ENCODE peak calls at places on chromosomes 6 and 20, in eight cellular contexts. One of them, this sample, is unnamed.

GRCh38 chr6:28769626-28770402 is 154.0 kb downstream of the TRIM27 start:
- DNase-seq in ovary: no peak
- DNase-seq in CD4-positive, CD25-positive, alpha-beta regulatory T cell: no peak
- DNase-seq in GM23338: peak
- DNase-seq in substantia nigra: no peak
- DNase-seq in PC-9: peak
- DNase-seq in IMR-90: peak
- DNase-seq in heart left ventricle: no peak
- DNase-seq in this sample: no peak

GRCh38 chr6:109093732-109094131 is 914 bp downstream of the SESN1 start:
- DNase-seq in IMR-90: peak
- DNase-seq in heart left ventricle: no peak
- DNase-seq in GM23338: no peak
- DNase-seq in substantia nigra: no peak
- DNase-seq in ovary: no peak
- DNase-seq in PC-9: no peak
- DNase-seq in CD4-positive, CD25-positive, alpha-beta regulatory T cell: no peak
- DNase-seq in this sample: no peak

GRCh38 chr6:120137492-120137891 is 787.9 kb upstream of the MAN1A1 start:
- DNase-seq in GM23338: no peak
- DNase-seq in heart left ventricle: no peak
- DNase-seq in IMR-90: no peak
- DNase-seq in ovary: no peak
- DNase-seq in substantia nigra: no peak
- DNase-seq in CD4-positive, CD25-positive, alpha-beta regulatory T cell: no peak
- DNase-seq in PC-9: no peak
- DNase-seq in this sample: no peak

GRCh38 chr6:16035488-16036080 is 93.3 kb upstream of the MYLIP start:
- DNase-seq in PC-9: no peak
- DNase-seq in heart left ventricle: no peak
- DNase-seq in ovary: no peak
- DNase-seq in substantia nigra: no peak
- DNase-seq in CD4-positive, CD25-positive, alpha-beta regulatory T cell: no peak
- DNase-seq in GM23338: no peak
- DNase-seq in IMR-90: no peak
- DNase-seq in this sample: no peak

GRCh38 chr6:25315194-25315593 is 36.0 kb downstream of the CARMIL1 start:
- DNase-seq in IMR-90: no peak
- DNase-seq in ovary: no peak
- DNase-seq in PC-9: no peak
- DNase-seq in CD4-positive, CD25-positive, alpha-beta regulatory T cell: no peak
- DNase-seq in heart left ventricle: no peak
- DNase-seq in GM23338: peak
- DNase-seq in substantia nigra: no peak
- DNase-seq in this sample: no peak

GRCh38 chr6:1612902-1613301 is 3.2 kb downstream of the FOXC1 start:
- DNase-seq in CD4-positive, CD25-positive, alpha-beta regulatory T cell: no peak
- DNase-seq in IMR-90: peak
- DNase-seq in heart left ventricle: no peak
- DNase-seq in PC-9: no peak
- DNase-seq in ovary: no peak
- DNase-seq in GM23338: no peak
- DNase-seq in substantia nigra: no peak
- DNase-seq in this sample: no peak

GRCh38 chr6:168909288-168909687 is 344.4 kb downstream of the THBS2 start:
- DNase-seq in PC-9: no peak
- DNase-seq in IMR-90: no peak
- DNase-seq in substantia nigra: no peak
- DNase-seq in GM23338: no peak
- DNase-seq in heart left ventricle: no peak
- DNase-seq in ovary: no peak
- DNase-seq in CD4-positive, CD25-positive, alpha-beta regulatory T cell: no peak
- DNase-seq in this sample: no peak

GRCh38 chr6:47453372-47453936 is 24.1 kb upstream of the CD2AP start:
- DNase-seq in heart left ventricle: no peak
- DNase-seq in CD4-positive, CD25-positive, alpha-beta regulatory T cell: no peak
- DNase-seq in PC-9: no peak
- DNase-seq in ovary: no peak
- DNase-seq in GM23338: no peak
- DNase-seq in IMR-90: no peak
- DNase-seq in substantia nigra: no peak
- DNase-seq in this sample: no peak

GRCh38 chr6:162123797-162124196 is 603.8 kb downstream of the PRKN start:
- DNase-seq in PC-9: no peak
- DNase-seq in CD4-positive, CD25-positive, alpha-beta regulatory T cell: no peak
- DNase-seq in substantia nigra: no peak
- DNase-seq in GM23338: peak
- DNase-seq in ovary: no peak
- DNase-seq in heart left ventricle: no peak
- DNase-seq in IMR-90: no peak
- DNase-seq in this sample: no peak

GRCh38 chr6:138410972-138411667 is 7.1 kb downstream of the HEBP2 start:
- DNase-seq in IMR-90: peak
- DNase-seq in CD4-positive, CD25-positive, alpha-beta regulatory T cell: no peak
- DNase-seq in PC-9: peak
- DNase-seq in GM23338: no peak
- DNase-seq in substantia nigra: no peak
- DNase-seq in heart left ventricle: no peak
- DNase-seq in ovary: no peak
- DNase-seq in this sample: peak

GRCh38 chr6:159149641-159150040 is 19.6 kb upstream of the FNDC1 start:
- DNase-seq in GM23338: no peak
- DNase-seq in ovary: no peak
- DNase-seq in substantia nigra: no peak
- DNase-seq in CD4-positive, CD25-positive, alpha-beta regulatory T cell: no peak
- DNase-seq in IMR-90: no peak
- DNase-seq in PC-9: no peak
- DNase-seq in heart left ventricle: no peak
- DNase-seq in this sample: no peak

GRCh38 chr6:22906091-22906549 is 336.8 kb downstream of the HDGFL1 start:
- DNase-seq in CD4-positive, CD25-positive, alpha-beta regulatory T cell: no peak
- DNase-seq in ovary: no peak
- DNase-seq in heart left ventricle: no peak
- DNase-seq in substantia nigra: no peak
- DNase-seq in PC-9: no peak
- DNase-seq in IMR-90: no peak
- DNase-seq in GM23338: peak
- DNase-seq in this sample: no peak

GRCh38 chr6:151136141-151136755 is 103.5 kb upstream of the AKAP12 start:
- DNase-seq in IMR-90: no peak
- DNase-seq in GM23338: peak
- DNase-seq in PC-9: no peak
- DNase-seq in substantia nigra: no peak
- DNase-seq in ovary: peak
- DNase-seq in heart left ventricle: no peak
- DNase-seq in CD4-positive, CD25-positive, alpha-beta regulatory T cell: no peak
- DNase-seq in this sample: no peak

GRCh38 chr20:22720206-22720605 is 135.8 kb upstream of the FOXA2 start:
- DNase-seq in GM23338: no peak
- DNase-seq in IMR-90: no peak
- DNase-seq in heart left ventricle: no peak
- DNase-seq in CD4-positive, CD25-positive, alpha-beta regulatory T cell: no peak
- DNase-seq in PC-9: no peak
- DNase-seq in substantia nigra: no peak
- DNase-seq in ovary: no peak
- DNase-seq in this sample: no peak

GRCh38 chr20:62608218-62608565 is 34.1 kb upstream of the SLCO4A1 start:
- DNase-seq in PC-9: no peak
- DNase-seq in substantia nigra: no peak
- DNase-seq in CD4-positive, CD25-positive, alpha-beta regulatory T cell: no peak
- DNase-seq in GM23338: no peak
- DNase-seq in IMR-90: no peak
- DNase-seq in heart left ventricle: peak
- DNase-seq in ovary: no peak
- DNase-seq in this sample: no peak
- H3K27ac ChIP-seq in PC-9: no peak
- H3K27ac ChIP-seq in substantia nigra: no peak
- H3K27ac ChIP-seq in CD4-positive, CD25-positive, alpha-beta regulatory T cell: no peak
- H3K27ac ChIP-seq in GM23338: no peak
- H3K27ac ChIP-seq in IMR-90: no peak
- H3K27ac ChIP-seq in heart left ventricle: no peak
- H3K27ac ChIP-seq in ovary: no peak
- H3K27ac ChIP-seq in this sample: no peak

GRCh38 chr6:85062884-85063283 is 298.5 kb upstream of the TBX18 start:
- DNase-seq in ovary: no peak
- DNase-seq in PC-9: no peak
- DNase-seq in substantia nigra: no peak
- DNase-seq in heart left ventricle: no peak
- DNase-seq in IMR-90: no peak
- DNase-seq in CD4-positive, CD25-positive, alpha-beta regulatory T cell: no peak
- DNase-seq in GM23338: no peak
- DNase-seq in this sample: no peak
- H3K27ac ChIP-seq in ovary: no peak
- H3K27ac ChIP-seq in PC-9: no peak
- H3K27ac ChIP-seq in substantia nigra: no peak
- H3K27ac ChIP-seq in heart left ventricle: no peak
- H3K27ac ChIP-seq in IMR-90: no peak
- H3K27ac ChIP-seq in CD4-positive, CD25-positive, alpha-beta regulatory T cell: no peak
- H3K27ac ChIP-seq in GM23338: no peak
- H3K27ac ChIP-seq in this sample: no peak

DNA sequence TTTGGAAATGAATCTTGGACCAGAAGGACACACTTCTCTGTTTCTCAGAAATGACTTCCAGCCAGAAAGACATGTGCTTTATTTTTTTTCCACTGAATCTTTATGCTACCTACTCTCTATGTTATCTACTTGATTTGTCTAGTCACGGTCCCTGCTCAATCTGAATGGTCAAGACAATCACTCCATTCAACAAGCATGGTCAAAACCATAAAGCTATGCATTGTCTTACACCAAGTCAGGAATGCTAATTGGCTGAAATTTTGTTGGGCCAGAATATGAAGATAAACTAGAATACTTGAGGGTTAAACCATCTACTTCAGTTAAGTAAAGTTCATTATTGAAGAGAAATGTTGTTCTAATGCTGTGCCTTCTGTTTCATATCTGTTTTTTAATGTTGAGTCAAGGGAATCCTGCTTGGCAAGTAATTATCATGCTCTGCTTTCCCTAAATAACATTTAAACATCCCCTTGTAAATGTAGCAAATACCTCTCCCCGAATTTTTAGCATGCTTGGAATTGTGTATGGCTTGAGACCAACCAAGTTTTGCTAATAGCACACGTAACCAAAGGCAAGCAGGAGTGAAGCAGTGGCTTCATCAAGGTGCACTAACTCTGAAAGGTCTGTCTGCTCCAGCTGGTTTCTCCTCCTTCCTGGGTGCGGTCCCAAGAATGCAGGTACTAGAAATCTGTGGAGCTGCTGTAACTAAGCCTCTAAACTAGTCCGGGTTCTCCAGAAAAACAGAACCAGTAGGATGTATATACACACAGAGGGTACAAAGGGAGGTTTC is 190.3 kb upstream of the CDYL start:
- DNase-seq in CD4-positive, CD25-positive, alpha-beta regulatory T cell: no peak
- DNase-seq in substantia nigra: no peak
- DNase-seq in PC-9: peak
- DNase-seq in ovary: no peak
- DNase-seq in heart left ventricle: no peak
- DNase-seq in GM23338: no peak
- DNase-seq in IMR-90: no peak
- DNase-seq in this sample: no peak
- H3K27ac ChIP-seq in CD4-positive, CD25-positive, alpha-beta regulatory T cell: no peak
- H3K27ac ChIP-seq in substantia nigra: no peak
- H3K27ac ChIP-seq in PC-9: no peak
- H3K27ac ChIP-seq in ovary: no peak
- H3K27ac ChIP-seq in heart left ventricle: no peak
- H3K27ac ChIP-seq in GM23338: no peak
- H3K27ac ChIP-seq in IMR-90: no peak
- H3K27ac ChIP-seq in this sample: peak

DNA sequence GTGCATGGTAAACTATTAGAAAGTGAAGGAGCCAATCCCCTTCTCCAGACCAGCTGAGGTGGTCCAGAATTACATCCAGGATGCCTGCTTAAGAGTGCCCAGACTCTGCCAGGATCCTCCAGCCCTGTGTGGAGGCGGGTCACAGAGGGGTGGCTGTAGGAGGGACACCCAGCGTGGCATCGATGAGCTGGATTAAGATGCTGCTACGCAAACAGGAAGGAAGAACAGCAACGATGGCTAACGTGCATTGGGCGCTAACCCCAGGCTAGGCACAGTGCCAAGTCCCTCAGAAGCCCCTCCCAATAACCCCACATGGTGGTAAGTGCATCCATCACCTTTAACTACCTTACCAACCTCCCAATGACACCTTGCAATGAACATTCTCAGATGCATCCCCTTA is 63.9 kb upstream of the MRPS10 start:
- DNase-seq in heart left ventricle: no peak
- DNase-seq in PC-9: no peak
- DNase-seq in ovary: no peak
- DNase-seq in substantia nigra: no peak
- DNase-seq in IMR-90: no peak
- DNase-seq in GM23338: no peak
- DNase-seq in CD4-positive, CD25-positive, alpha-beta regulatory T cell: no peak
- DNase-seq in this sample: no peak
- H3K27ac ChIP-seq in heart left ventricle: no peak
- H3K27ac ChIP-seq in PC-9: no peak
- H3K27ac ChIP-seq in ovary: no peak
- H3K27ac ChIP-seq in substantia nigra: no peak
- H3K27ac ChIP-seq in IMR-90: no peak
- H3K27ac ChIP-seq in GM23338: peak
- H3K27ac ChIP-seq in CD4-positive, CD25-positive, alpha-beta regulatory T cell: no peak
- H3K27ac ChIP-seq in this sample: peak

GRCh38 chr20:45350217-45350616 is 2.0 kb upstream of the SDC4 start:
- DNase-seq in CD4-positive, CD25-positive, alpha-beta regulatory T cell: no peak
- DNase-seq in GM23338: no peak
- DNase-seq in ovary: no peak
- DNase-seq in PC-9: no peak
- DNase-seq in IMR-90: no peak
- DNase-seq in heart left ventricle: no peak
- DNase-seq in substantia nigra: no peak
- DNase-seq in this sample: no peak
- H3K27ac ChIP-seq in CD4-positive, CD25-positive, alpha-beta regulatory T cell: no peak
- H3K27ac ChIP-seq in GM23338: no peak
- H3K27ac ChIP-seq in ovary: no peak
- H3K27ac ChIP-seq in PC-9: no peak
- H3K27ac ChIP-seq in IMR-90: no peak
- H3K27ac ChIP-seq in heart left ventricle: no peak
- H3K27ac ChIP-seq in substantia nigra: no peak
- H3K27ac ChIP-seq in this sample: no peak